ENCODE peak calls at places on chromosomes 2 and 18, in five cellular contexts. E, X, H, K and Y are unnamed samples. For H3K4me1, the result is how much of the 10 kb centered on the place peaks cover.

GRCh38 chr2:187951470-187952218 is 340.0 kb upstream of the GULP1 start:
- DNase-seq in E (no peak), X (no peak), H (no peak), K (no peak), Y (no peak)

GRCh38 chr2:51612387-51612786 is 580.5 kb upstream of the NRXN1 start:
- DNase-seq in E (no peak), X (no peak), H (no peak), K (no peak), Y (no peak)

GRCh38 chr2:237320801-237321563 is 93.0 kb downstream of the COL6A3 start:
- DNase-seq in E (no peak), X (peak), H (no peak), K (no peak), Y (peak)

GRCh38 chr2:204475403-204475802 is 69.9 kb upstream of the PARD3B start:
- DNase-seq in E (no peak), X (no peak), H (no peak), K (no peak), Y (no peak)

GRCh38 chr2:224598669-224599068 is 13.5 kb upstream of the CUL3 start:
- DNase-seq in E (no peak), X (no peak), H (no peak), K (no peak), Y (no peak)

GRCh38 chr2:190847504-190848201 is 33.0 kb upstream of the GLS start:
- DNase-seq in E (no peak), X (no peak), H (peak), K (no peak), Y (no peak)

GRCh38 chr2:43005211-43005974 is 213.0 kb upstream of the HAAO start:
- DNase-seq in E (no peak), X (no peak), H (no peak), K (no peak), Y (no peak)

GRCh38 chr18:27413495-27414401 is 228.6 kb upstream of the CHST9 start:
- DNase-seq in E (peak), X (peak), H (peak), K (no peak), Y (no peak)

GRCh38 chr2:130918421-130918820 is 81.7 kb downstream of the ARHGEF4 start:
- DNase-seq in E (no peak), X (no peak), H (no peak), K (no peak), Y (no peak)

GRCh38 chr2:460861-461260 is 173.0 kb upstream of the ALKAL2 start:
- DNase-seq in E (peak), X (no peak), H (no peak), K (no peak), Y (no peak)

GRCh38 chr2:217282531-217282930 is 422.7 kb upstream of the TNP1 start:
- DNase-seq in E (peak), X (no peak), H (no peak), K (no peak), Y (no peak)

GRCh38 chr2:182822733-182823132 is 43.7 kb downstream of the FRZB start:
- DNase-seq in E (no peak), X (no peak), H (no peak), K (no peak), Y (no peak)

GRCh38 chr18:58497845-58498244 is 131.0 kb downstream of the ALPK2 start:
- DNase-seq in E (peak), X (no peak), H (peak), K (no peak), Y (no peak)

GRCh38 chr2:235709124-235709813 is 215.4 kb downstream of the AGAP1 start:
- DNase-seq in E (peak), X (peak), H (no peak), K (peak), Y (no peak)

GRCh38 chr2:106552966-106553365 is 65.8 kb downstream of the CD8B2 start:
- DNase-seq in E (no peak), X (no peak), H (no peak), K (no peak), Y (no peak)

GRCh38 chr2:15527074-15527739 is 33.9 kb downstream of the NBAS start:
- DNase-seq in E (no peak), X (no peak), H (no peak), K (no peak), Y (no peak)

GRCh38 chr18:43627833-43628370 is 350.6 kb upstream of the SYT4 start:
- DNase-seq in E (no peak), X (no peak), H (no peak), K (no peak), Y (no peak)

GRCh38 chr2:25595393-25595792 is 78.0 kb downstream of the DTNB start:
- DNase-seq in E (no peak), X (no peak), H (no peak), K (no peak), Y (no peak)

GRCh38 chr2:128091691-128092050 is 671 bp downstream of the UGGT1 start:
- DNase-seq in E (peak), X (no peak), H (no peak), K (no peak), Y (no peak)

GRCh38 chr18:3624818-3625716 is 175.1 kb downstream of the TGIF1 start:
- DNase-seq in E (peak), X (peak), H (peak), K (peak), Y (no peak)

GRCh38 chr2:64750001-64750816 is 96.5 kb upstream of the SERTAD2 start:
- DNase-seq in E (peak), X (peak), H (peak), K (peak), Y (peak)

GRCh38 chr2:174729797-174730529 is 34.3 kb downstream of the CHRNA1 start:
- DNase-seq in E (no peak), X (no peak), H (peak), K (no peak), Y (peak)

GRCh38 chr2:178282075-178282474 is 87.8 kb downstream of the OSBPL6 start:
- DNase-seq in E (peak), X (no peak), H (peak), K (no peak), Y (no peak)

GRCh38 chr2:235371018-235371417 is 122.8 kb upstream of the AGAP1 start:
- DNase-seq in E (no peak), X (no peak), H (no peak), K (no peak), Y (no peak)

GRCh38 chr18:44802508-44802907 is 121.8 kb downstream of the SETBP1 start:
- DNase-seq in E (peak), X (no peak), H (peak), K (no peak), Y (no peak)

GRCh38 chr2:219912530-219912929 is 285.1 kb downstream of the SLC4A3 start:
- DNase-seq in E (peak), X (peak), H (peak), K (no peak), Y (no peak)

GRCh38 chr2:203722411-203722810 is 16.0 kb downstream of the CD28 start:
- DNase-seq in E (peak), X (no peak), H (no peak), K (no peak), Y (no peak)

GRCh38 chr2:97354576-97354975 is 235.1 kb downstream of the ANKRD36B start:
- DNase-seq in E (no peak), X (no peak), H (no peak), K (no peak), Y (no peak)

GRCh38 chr2:191365089-191365488 is 119.9 kb downstream of the MYO1B start:
- DNase-seq in E (no peak), X (no peak), H (no peak), K (no peak), Y (no peak)

GRCh38 chr2:212173331-212173730 is 365.3 kb downstream of the ERBB4 start:
- DNase-seq in E (no peak), X (no peak), H (no peak), K (no peak), Y (no peak)

GRCh38 chr2:238202326-238203103 is 980 bp downstream of the ILKAP start:
- DNase-seq in E (peak), X (no peak), H (peak), K (no peak), Y (no peak)

GRCh38 chr2:170930132-170931109 is 1.4 kb downstream of the GORASP2 start:
- DNase-seq in E (peak), X (no peak), H (peak), K (no peak), Y (no peak)

GRCh38 chr2:223815186-223815883 is 22.0 kb downstream of the AP1S3 start:
- DNase-seq in E (peak), X (no peak), H (peak), K (no peak), Y (no peak)

GRCh38 chr18:58605027-58606020 is 23.6 kb downstream of the ALPK2 start:
- DNase-seq in E (peak), X (no peak), H (peak), K (no peak), Y (no peak)

GRCh38 chr2:202278944-202279343 is 13.4 kb downstream of the NOP58 start:
- DNase-seq in E (peak), X (no peak), H (peak), K (no peak), Y (no peak)

GRCh38 chr2:124402274-124402673 is 377.2 kb downstream of the CNTNAP5 start:
- DNase-seq in E (no peak), X (no peak), H (no peak), K (no peak), Y (no peak)

GRCh38 chr18:70292628-70293027 is 3.8 kb downstream of the SOCS6 start:
- DNase-seq in E (no peak), X (no peak), H (no peak), K (no peak), Y (no peak)

GRCh38 chr18:70293166-70293565 is 4.3 kb downstream of the SOCS6 start:
- DNase-seq in E (no peak), X (no peak), H (no peak), K (no peak), Y (no peak)

GRCh38 chr18:70290482-70291294 is 1.8 kb downstream of the SOCS6 start:
- DNase-seq in E (no peak), X (no peak), H (no peak), K (no peak), Y (no peak)

GRCh38 chr18:70289351-70290330 is 796 bp downstream of the SOCS6 start:
- DNase-seq in E (peak), X (no peak), H (peak), K (no peak), Y (peak)

DNA sequence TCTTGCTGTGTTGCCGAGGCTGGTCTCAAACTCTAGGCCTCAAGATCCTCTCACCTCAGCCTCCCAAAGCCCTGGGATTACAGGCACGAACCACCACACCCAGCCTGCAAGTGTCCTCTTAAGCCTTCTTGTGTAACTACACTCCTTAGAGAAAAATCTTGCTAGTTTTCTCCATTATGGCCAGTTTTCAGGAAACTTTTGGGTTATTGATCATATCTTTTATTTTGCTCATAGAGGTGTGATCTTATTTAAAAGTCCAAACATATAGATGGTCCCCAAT is 2.4 kb downstream of the SOCS6 start:
- DNase-seq in E (no peak), X (no peak), H (no peak), K (no peak), Y (no peak)
- H3K4me1 ChIP-seq in E (under half), X (half or more), H (under half), K (under half), Y (under half)

GRCh38 chr2:11745613-11746375 is 638 bp upstream of the LPIN1 start:
- DNase-seq in E (no peak), X (no peak), H (no peak), K (no peak), Y (no peak)
- H3K4me3 ChIP-seq in E (no peak), X (peak), H (no peak), K (no peak), Y (no peak)

GRCh38 chr2:197241153-197241552 is 69.4 kb downstream of the ANKRD44 start:
- DNase-seq in E (no peak), X (no peak), H (no peak), K (no peak), Y (no peak)
- H3K27ac ChIP-seq in E (no peak), X (no peak), H (no peak), K (no peak), Y (no peak)

DNA sequence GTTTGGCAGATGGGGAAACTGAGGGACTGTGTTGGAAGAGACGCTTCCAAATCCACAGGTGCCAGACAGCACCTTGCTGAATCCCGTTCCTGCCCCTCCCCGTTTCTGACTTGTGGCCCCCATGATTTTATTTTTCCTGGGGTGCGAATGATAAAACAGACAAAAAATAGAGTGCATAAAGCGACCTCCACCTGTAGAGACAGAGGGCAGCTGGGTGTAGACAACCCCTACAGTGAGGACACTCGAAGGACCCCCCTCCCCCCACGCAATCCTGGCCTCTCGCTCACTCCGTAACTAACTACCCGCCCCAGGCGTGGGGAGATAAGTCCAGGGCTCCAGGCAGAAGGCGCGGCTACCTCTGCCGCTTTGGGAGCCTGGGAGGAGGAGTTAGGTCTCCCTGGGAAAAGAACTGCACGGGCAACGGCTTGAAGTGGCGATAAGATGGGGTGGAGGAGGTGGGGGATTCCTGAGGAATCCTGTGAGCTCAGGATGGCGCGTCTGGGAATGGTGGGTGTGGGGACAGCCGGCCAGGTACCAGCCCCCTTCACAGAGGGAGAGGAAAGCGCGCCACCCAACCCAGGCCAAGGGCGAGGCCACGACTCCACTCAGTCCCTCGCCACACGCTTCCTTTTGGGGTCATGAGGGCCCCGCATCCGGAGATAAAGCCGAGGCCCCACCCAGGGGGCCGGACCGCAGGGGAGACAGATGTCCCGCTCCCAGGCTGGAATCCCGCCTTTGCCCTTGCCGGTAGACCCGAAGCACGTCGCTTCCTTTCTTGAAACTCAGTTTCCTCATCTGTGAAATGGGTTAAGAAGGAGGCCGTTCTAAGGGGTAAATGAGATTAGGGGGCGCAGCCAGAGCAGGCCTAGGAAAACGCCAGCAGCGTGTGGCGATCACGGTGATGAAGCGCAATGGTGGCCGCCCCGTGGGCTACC is 1.9 kb upstream of the CTDSP1 start:
- DNase-seq in E (peak), X (peak), H (peak), K (peak), Y (peak)
- H3K4me1 ChIP-seq in E (under half), X (under half), H (under half), K (under half), Y (under half)